ENCODE peak calls at places on chromosomes 12 and 14, in eight cellular contexts. C is Karpas-422; A is left cardiac atrium; O is amniotic stem cell; W is NCI-H2029; G is midbrain; B is stimulated activated CD8-positive, alpha-beta memory T cell treated with anti-CD3 and anti-CD28 coated beads, Interleukin-4, amount 100 ng/mL, for 24 hours; T is CD8-positive, alpha-beta T cell. K is an unnamed sample.

GRCh38 chr14:89507521-89507920 is 90.5 kb upstream of the FOXN3 start:
- DNase-seq in C (no peak), A (no peak), O (no peak), W (no peak), G (no peak), B (no peak), T (no peak), K (no peak)

GRCh38 chr12:131959641-131960589 is 10.2 kb downstream of the EP400 start:
- DNase-seq in C (no peak), A (no peak), O (no peak), W (no peak), G (no peak), B (no peak), T (no peak), K (no peak)

GRCh38 chr12:3047961-3048360 is 29.2 kb upstream of the TSPAN9 start:
- DNase-seq in C (no peak), A (peak), O (no peak), W (peak), G (no peak), B (no peak), T (no peak), K (no peak)

GRCh38 chr14:104284636-104285482 is 146.5 kb downstream of the KIF26A start:
- DNase-seq in C (no peak), A (peak), O (no peak), W (no peak), G (no peak), B (no peak), T (no peak), K (no peak)

GRCh38 chr12:93461503-93461902 is 5.8 kb upstream of the MRPL42 start:
- DNase-seq in C (no peak), A (no peak), O (no peak), W (no peak), G (no peak), B (no peak), T (no peak), K (no peak)

GRCh38 chr14:49051328-49052060 is 534.7 kb downstream of the RPS29 start:
- DNase-seq in C (no peak), A (no peak), O (no peak), W (no peak), G (no peak), B (no peak), T (no peak), K (no peak)

GRCh38 chr12:123712780-123713319 is 697 bp downstream of the ATP6V0A2 start:
- DNase-seq in C (peak), A (no peak), O (no peak), W (no peak), G (no peak), B (no peak), T (no peak), K (no peak)

GRCh38 chr12:6688543-6688999 is 604 bp downstream of the ZNF384 start:
- DNase-seq in C (peak), A (peak), O (no peak), W (no peak), G (peak), B (peak), T (no peak), K (no peak)

GRCh38 chr14:68548194-68549056 is 244.4 kb downstream of the ZFP36L1 start:
- DNase-seq in C (no peak), A (peak), O (peak), W (no peak), G (peak), B (no peak), T (no peak), K (peak)

GRCh38 chr12:25459541-25459951 is 93.5 kb downstream of the LMNTD1 start:
- DNase-seq in C (peak), A (no peak), O (no peak), W (no peak), G (peak), B (no peak), T (no peak), K (peak)

GRCh38 chr14:76986261-76986565 is 42.3 kb downstream of the IRF2BPL start:
- DNase-seq in C (no peak), A (no peak), O (no peak), W (no peak), G (no peak), B (no peak), T (no peak), K (no peak)

GRCh38 chr14:38238332-38238731 is 17.6 kb downstream of the CLEC14A start:
- DNase-seq in C (no peak), A (no peak), O (no peak), W (no peak), G (no peak), B (no peak), T (no peak), K (no peak)

GRCh38 chr14:60565211-60565610 is 56.3 kb downstream of the SIX6 start:
- DNase-seq in C (peak), A (no peak), O (no peak), W (peak), G (no peak), B (no peak), T (no peak), K (no peak)